ENCODE peak calls at places on chromosomes 13 and 19, in eight cellular contexts. Z is EL; R is head of caudate nucleus; A is hepatic stellate cell; L is AG04449; E is naive thymus-derived CD8-positive, alpha-beta T cell; X is CD4-positive, alpha-beta memory T cell; I is gastrocnemius medialis. M is an unnamed sample.

GRCh38 chr19:42253245-42254082 is 1.5 kb downstream of the ERF start:
- DNase-seq in Z (peak; percentile 68), R (no peak), E (peak; percentile 51), L (no peak), A (peak; percentile 77), X (peak; percentile 76), I (no peak), M (peak; percentile 40)

GRCh38 chr13:34522818-34523217 is 419.3 kb upstream of the NBEA start:
- DNase-seq in I (no peak), A (no peak), L (no peak), X (no peak), Z (peak; percentile 6), R (no peak), E (no peak), M (no peak)

GRCh38 chr19:9128171-9128570 is 1.4 kb upstream of the OR7G3 start:
- DNase-seq in X (no peak), I (no peak), E (no peak), L (no peak), Z (peak; percentile 71), R (no peak), A (no peak), M (no peak)

GRCh38 chr13:75566658-75567057 is 17.1 kb downstream of the UCHL3 start:
- DNase-seq in L (no peak), A (peak; percentile 29), R (no peak), I (no peak), X (no peak), E (no peak), Z (peak; percentile 51), M (no peak)

GRCh38 chr19:42323473-42323851 is 2.0 kb upstream of the MEGF8 start:
- DNase-seq in Z (no peak), A (no peak), E (no peak), X (no peak), I (no peak), R (no peak), L (no peak), M (no peak)

GRCh38 chr13:69856331-69856730 is 251.3 kb upstream of the ATXN8OS start:
- DNase-seq in E (no peak), X (no peak), Z (no peak), A (no peak), L (no peak), R (no peak), I (no peak), M (peak; percentile 79)

GRCh38 chr19:42410371-42410770 is 16.8 kb downstream of the LIPE start:
- DNase-seq in E (no peak), X (no peak), L (no peak), I (no peak), A (no peak), R (no peak), Z (no peak), M (no peak)

GRCh38 chr19:7293795-7294570 is at the start of gene INSR:
- DNase-seq in A (peak; percentile 98), R (peak; percentile 88), I (peak; percentile 86), L (peak; percentile 26), Z (peak; percentile 84), E (peak; percentile 39), X (no peak), M (peak; percentile 95)

GRCh38 chr19:17209126-17210036 is 5.8 kb upstream of the USE1 start:
- DNase-seq in E (no peak), A (no peak), L (no peak), Z (peak; percentile 51), R (no peak), I (no peak), X (no peak), M (peak; percentile 48)

GRCh38 chr13:24124789-24125476 is 35.6 kb upstream of the SPATA13 start:
- DNase-seq in A (no peak), E (no peak), L (no peak), I (no peak), R (no peak), Z (no peak), X (no peak), M (no peak)

GRCh38 chr13:34349091-34349722 is 531.3 kb downstream of the RFC3 start:
- DNase-seq in Z (peak; percentile 99), A (peak; percentile 68), L (peak; percentile 98), R (no peak), I (peak; percentile 38), E (no peak), X (no peak), M (no peak)

GRCh38 chr19:46674416-46675178 is 13.6 kb upstream of the DACT3 start:
- DNase-seq in L (no peak), I (no peak), E (no peak), R (no peak), A (peak; percentile 48), X (no peak), Z (peak; percentile 22), M (no peak)

GRCh38 chr13:33106656-33107402 is 90.6 kb downstream of the KL start:
- DNase-seq in L (no peak), I (no peak), X (peak; percentile 4), Z (no peak), A (no peak), E (no peak), R (no peak), M (no peak)

GRCh38 chr13:36839981-36840380 is 21.0 kb downstream of the RFXAP start:
- DNase-seq in I (no peak), Z (no peak), R (no peak), L (no peak), A (no peak), X (no peak), E (no peak), M (no peak)

GRCh38 chr13:35839746-35840273 is 291.4 kb downstream of the DCLK1 start:
- DNase-seq in X (no peak), I (no peak), L (no peak), R (peak; percentile 25), E (no peak), Z (no peak), A (no peak), M (no peak)

GRCh38 chr13:71378992-71379905 is 487.8 kb downstream of the DACH1 start:
- DNase-seq in X (no peak), E (no peak), Z (no peak), A (no peak), R (no peak), L (no peak), I (no peak), M (no peak)

GRCh38 chr13:28434934-28435333 is 60.0 kb downstream of the FLT1 start:
- DNase-seq in I (no peak), L (no peak), X (no peak), E (no peak), R (no peak), Z (no peak), A (peak; percentile 9), M (no peak)

GRCh38 chr19:46692918-46693722 is 23.8 kb downstream of the PRKD2 start:
- DNase-seq in X (no peak), A (no peak), I (no peak), E (no peak), R (no peak), Z (no peak), L (no peak), M (peak; percentile 94)

GRCh38 chr19:19034204-19034624 is 811 bp downstream of the ARMC6 start:
- DNase-seq in L (no peak), E (peak; percentile 65), I (no peak), Z (peak; percentile 76), R (peak; percentile 51), A (peak; percentile 72), X (peak; percentile 80), M (peak; percentile 84)

GRCh38 chr13:24727731-24728601 is 36.0 kb upstream of the RNF17 start:
- DNase-seq in X (peak; percentile 76), R (peak; percentile 44), Z (peak; percentile 75), E (peak; percentile 82), I (peak; percentile 34), A (peak; percentile 90), L (peak; percentile 46), M (peak; percentile 88)

GRCh38 chr13:32969516-32969941 is 46.7 kb upstream of the KL start:
- DNase-seq in A (peak; percentile 53), L (peak; percentile 9), Z (peak; percentile 61), E (no peak), I (no peak), R (no peak), X (no peak), M (no peak)

GRCh38 chr13:49303533-49304252 is 56.0 kb downstream of the CDADC1 start:
- DNase-seq in L (no peak), I (no peak), A (no peak), Z (no peak), E (no peak), X (no peak), R (no peak), M (no peak)

GRCh38 chr13:83819156-83819555 is 63.1 kb downstream of the SLITRK1 start:
- DNase-seq in L (no peak), E (no peak), R (no peak), A (no peak), I (no peak), X (no peak), Z (peak; percentile 70), M (no peak)

GRCh38 chr19:46813570-46814358 is 25.4 kb upstream of the SLC1A5 start:
- DNase-seq in A (peak; percentile 47), Z (peak; percentile 58), E (no peak), L (no peak), R (no peak), X (no peak), I (no peak), M (no peak)

GRCh38 chr13:106573855-106574254 is 5.9 kb upstream of the ARGLU1 start:
- DNase-seq in X (no peak), R (no peak), E (no peak), Z (peak; percentile 34), A (no peak), I (no peak), L (no peak), M (no peak)

GRCh38 chr13:112573710-112574109 is 14.2 kb downstream of the TUBGCP3 start:
- DNase-seq in E (no peak), I (no peak), R (no peak), Z (no peak), X (no peak), A (no peak), L (no peak), M (no peak)

GRCh38 chr19:39408392-39409206 is 2.0 kb downstream of the ZFP36 start:
- DNase-seq in R (no peak), E (peak; percentile 49), L (no peak), X (peak; percentile 74), A (no peak), Z (peak; percentile 58), I (peak; percentile 67), M (no peak)

GRCh38 chr19:18230941-18231734 is 4.9 kb upstream of the PDE4C start:
- DNase-seq in R (peak; percentile 41), E (no peak), Z (no peak), A (peak; percentile 39), X (no peak), L (no peak), I (no peak), M (no peak)

GRCh38 chr19:12581100-12581499 is 29.5 kb downstream of the ZNF490 start:
- DNase-seq in X (no peak), A (no peak), I (no peak), E (no peak), L (no peak), R (no peak), Z (no peak), M (no peak)

GRCh38 chr19:18731562-18732008 is 48.1 kb downstream of the CRTC1 start:
- DNase-seq in I (no peak), L (no peak), E (no peak), A (no peak), Z (no peak), R (no peak), X (no peak), M (peak; percentile 13)

GRCh38 chr19:18478545-18479311 is 40.8 kb upstream of the ISYNA1 start:
- DNase-seq in Z (peak; percentile 97), R (peak; percentile 54), I (peak; percentile 73), L (peak; percentile 67), E (no peak), X (peak; percentile 78), A (peak; percentile 95), M (peak; percentile 92)

GRCh38 chr19:38134538-38135149 is 89.4 kb downstream of the DPF1 start:
- DNase-seq in X (no peak), R (no peak), E (peak; percentile 11), L (no peak), A (peak; percentile 47), I (no peak), Z (peak; percentile 47), M (no peak)

GRCh38 chr19:24073807-24074206 is 13.2 kb upstream of the ZNF254 start:
- DNase-seq in I (no peak), A (no peak), Z (no peak), X (no peak), R (no peak), E (no peak), L (no peak), M (peak; percentile 98)

GRCh38 chr13:84096221-84096620 is 213.9 kb upstream of the SLITRK1 start:
- DNase-seq in I (no peak), A (no peak), Z (peak; percentile 52), E (no peak), L (no peak), X (no peak), R (no peak), M (no peak)

M was measured in trophoblast cell.